ENCODE peak calls at places on chromosome 15, in eight cellular contexts. E, C, G, F, A, U, W and K are unnamed samples.

GRCh38 chr15:67024322-67024997 is 40.9 kb upstream of the SMAD3 start:
- ATAC-seq in U (peak), E (peak), C (peak), A (peak), G (no peak), F (peak), W (no peak), K (peak)

GRCh38 chr15:94670436-94671034 is 439.2 kb downstream of the MCTP2 start:
- ATAC-seq in G (no peak), C (peak), W (peak), F (no peak), U (peak), A (peak), E (no peak), K (no peak)

GRCh38 chr15:55230051-55230670 is 33.4 kb upstream of the RSL24D1 start:
- ATAC-seq in F (no peak), E (no peak), C (no peak), G (no peak), A (no peak), W (peak), U (no peak), K (no peak)

GRCh38 chr15:68053001-68053400 is 1.1 kb upstream of the PIAS1 start:
- ATAC-seq in C (no peak), G (no peak), U (no peak), A (no peak), W (no peak), F (no peak), E (no peak), K (no peak)

GRCh38 chr15:70400766-70401541 is 303.2 kb upstream of the TLE3 start:
- ATAC-seq in W (no peak), C (no peak), E (no peak), U (peak), A (no peak), G (no peak), F (no peak), K (peak)

GRCh38 chr15:73751481-73751880 is 1.7 kb downstream of the INSYN1 start:
- ATAC-seq in C (no peak), A (no peak), W (no peak), U (no peak), F (no peak), E (no peak), G (peak), K (no peak)

GRCh38 chr15:87777054-87777498 is 479.5 kb downstream of the NTRK3 start:
- ATAC-seq in F (no peak), G (no peak), W (no peak), U (peak), E (no peak), A (no peak), C (no peak), K (no peak)

GRCh38 chr15:28885630-28886430 is at the start of gene APBA2:
- ATAC-seq in F (peak), G (peak), C (peak), U (peak), W (no peak), A (no peak), E (no peak), K (peak)

GRCh38 chr15:49187537-49188245 is 17.6 kb downstream of the GALK2 start:
- ATAC-seq in F (no peak), W (no peak), C (no peak), A (no peak), G (no peak), U (no peak), E (no peak), K (no peak)

GRCh38 chr15:73318463-73319351 is 50.1 kb downstream of the HCN4 start:
- ATAC-seq in C (no peak), E (peak), F (no peak), G (peak), U (peak), A (no peak), W (peak), K (no peak)

GRCh38 chr15:41923424-41923999 is 29.7 kb upstream of the SPTBN5 start:
- ATAC-seq in E (no peak), W (no peak), U (no peak), A (no peak), C (no peak), G (no peak), F (no peak), K (no peak)

GRCh38 chr15:29242466-29243242 is 27.0 kb downstream of the NSMCE3 start:
- ATAC-seq in F (no peak), A (no peak), C (no peak), E (no peak), W (no peak), U (no peak), G (peak), K (no peak)

DNA sequence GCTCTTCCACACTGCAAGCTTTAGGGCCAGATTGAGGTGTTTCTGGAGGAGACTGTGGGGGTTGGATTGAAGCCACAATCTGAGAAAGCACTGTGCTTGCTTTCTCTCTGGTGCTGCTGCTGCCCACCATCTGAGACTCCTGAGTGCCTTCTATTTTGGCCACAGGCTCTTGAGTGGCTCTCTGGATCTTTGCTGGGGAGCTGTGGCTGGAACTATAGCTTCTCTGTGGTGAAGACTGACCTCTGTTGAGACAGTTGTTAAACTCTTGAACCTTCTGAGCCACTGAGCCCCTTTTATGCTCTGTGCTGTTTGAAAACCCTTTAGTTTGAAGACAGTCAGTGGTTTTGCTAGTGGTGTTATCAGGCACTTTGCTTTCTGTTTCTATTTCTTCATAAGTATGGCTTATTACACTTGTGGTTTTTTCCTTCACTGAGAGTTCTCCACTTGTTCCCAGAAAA is 108.7 kb upstream of the TSPAN3 start:
- ATAC-seq in W (peak), C (no peak), F (no peak), U (no peak), G (no peak), E (no peak), A (no peak), K (no peak)
- TF ChIP-seq CTCF in W (peak), C (no peak), F (no peak), U (no peak), G (no peak), E (no peak), A (no peak), K (no peak)

DNA sequence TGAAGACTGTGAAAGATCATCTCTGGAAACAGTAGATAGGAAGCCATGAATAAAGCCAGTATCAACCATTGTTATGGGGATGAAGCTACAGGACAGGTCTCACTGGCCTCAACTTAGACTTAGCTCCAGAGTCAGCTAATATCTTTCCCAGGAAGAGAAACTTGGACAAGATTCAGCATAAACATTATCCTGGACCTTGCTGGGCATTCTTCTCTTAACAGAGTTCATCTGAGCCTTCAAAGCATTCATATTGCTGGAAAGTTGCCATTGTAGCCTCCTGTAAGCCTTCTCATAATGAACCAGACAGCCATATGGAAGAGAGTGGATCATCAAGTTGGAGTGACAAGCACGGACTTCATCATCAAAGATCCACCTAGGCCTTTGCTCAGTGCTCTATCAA is 386.4 kb upstream of the THBS1 start:
- ATAC-seq in U (no peak), F (no peak), A (no peak), E (no peak), W (no peak), C (no peak), G (no peak), K (no peak)
- TF ChIP-seq POLR2AphosphoS5 in U (no peak), F (no peak), A (no peak), E (no peak), W (no peak), C (no peak), G (no peak), K (no peak)

DNA sequence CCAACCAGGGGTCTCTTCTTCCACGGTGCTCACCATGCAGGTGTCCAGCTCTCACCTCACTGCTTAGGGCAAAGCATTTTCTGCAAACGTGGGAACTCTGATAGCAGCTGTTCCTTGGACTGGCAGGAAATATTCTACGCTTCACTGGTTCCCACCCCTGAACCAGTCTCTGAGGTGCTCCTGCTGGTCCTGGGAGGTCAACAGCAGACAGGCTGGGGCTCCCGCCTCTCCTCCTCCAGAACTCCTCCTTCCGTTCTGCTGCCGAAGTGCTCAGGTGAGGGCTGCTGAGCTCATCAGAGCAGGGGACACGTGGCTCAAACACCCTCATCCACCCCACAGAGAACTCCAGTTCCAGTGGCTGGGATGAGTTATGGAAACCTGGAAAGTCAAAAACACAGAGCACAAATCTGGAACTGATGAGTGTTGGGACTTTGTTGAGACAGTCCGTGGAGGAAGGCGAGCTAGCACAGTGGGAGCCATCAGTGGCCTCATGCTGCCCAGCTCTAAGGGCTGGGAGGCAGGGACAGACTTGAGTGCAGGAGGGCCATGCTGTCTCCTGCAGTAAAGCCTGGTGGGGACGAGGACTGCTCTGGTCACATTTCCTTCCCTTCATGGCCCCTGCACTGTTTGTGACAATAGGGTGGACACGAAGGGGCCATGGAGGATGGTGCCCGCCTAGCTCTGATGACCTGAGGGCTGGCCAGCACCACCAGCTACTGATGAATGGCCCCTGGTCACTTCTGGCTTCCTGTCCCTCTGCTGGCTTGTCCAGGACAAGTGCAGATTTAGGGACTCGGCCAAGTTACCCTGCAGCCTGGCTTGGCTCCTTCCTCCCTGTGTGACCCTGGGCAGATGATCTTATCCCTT is 137.8 kb downstream of the KLF13 start:
- ATAC-seq in U (no peak), E (peak), A (no peak), W (no peak), C (no peak), G (no peak), F (no peak), K (no peak)
- H3K4me3 ChIP-seq in U (no peak), E (no peak), A (no peak), W (no peak), C (no peak), G (no peak), F (no peak), K (no peak)

GRCh38 chr15:26661107-26661506 is 111.8 kb downstream of the GABRB3 start:
- ATAC-seq in U (no peak), W (no peak), G (no peak), C (no peak), A (no peak), E (no peak), F (no peak), K (no peak)
- TF ChIP-seq CTCF in U (no peak), W (no peak), G (no peak), C (no peak), A (no peak), E (no peak), F (no peak), K (no peak)